ENCODE peak calls at places on chromosomes 7 and 10, in nine cellular contexts. J is NCI-H446 treated with DMSO at 0.1 percent for 48 hours, K is iPS DF 6.9, Y is HEK293T, H is psoas muscle, D is GM04504, G is substantia nigra, B is non-pigmented ciliary epithelial cell, Z is activated T-cell treated with anti-CD3 and anti-CD28 coated beads for 1 hour. Q is an unnamed sample.

GRCh38 chr7:98788921-98789320 is 80.9 kb downstream of the TMEM130 start:
- DNase-seq in Y (no peak), J (no peak), K (no peak), G (no peak), Z (no peak), H (no peak), B (no peak), D (peak; percentile 18), Q (no peak)

GRCh38 chr10:42976353-42977031 is 100.4 kb upstream of the RET start:
- DNase-seq in Y (no peak), Z (no peak), J (no peak), H (peak; percentile 19), K (no peak), G (no peak), B (no peak), D (no peak), Q (no peak)

GRCh38 chr10:49414496-49414895 is 18.6 kb upstream of the DRGX start:
- DNase-seq in B (no peak), K (no peak), Z (no peak), G (no peak), H (no peak), J (no peak), D (no peak), Y (no peak), Q (no peak)

GRCh38 chr7:26964409-26964808 is 100.0 kb upstream of the SKAP2 start:
- DNase-seq in Y (no peak), J (no peak), D (no peak), K (no peak), G (no peak), Z (no peak), H (no peak), B (no peak), Q (no peak)

GRCh38 chr10:7291487-7292113 is 119.2 kb downstream of the SFMBT2 start:
- DNase-seq in G (no peak), D (no peak), H (no peak), J (no peak), B (no peak), Z (no peak), Y (no peak), K (no peak), Q (no peak)

GRCh38 chr10:121137533-121137932 is 286.4 kb downstream of the WDR11 start:
- DNase-seq in J (no peak), Y (no peak), H (no peak), B (no peak), G (no peak), D (no peak), Z (no peak), K (no peak), Q (no peak)

GRCh38 chr10:49103761-49104160 is 11.6 kb downstream of the VSTM4 start:
- DNase-seq in Z (no peak), Y (no peak), H (no peak), G (no peak), B (no peak), K (no peak), J (no peak), D (no peak), Q (no peak)

GRCh38 chr7:2982831-2983230 is 60.8 kb downstream of the CARD11 start:
- DNase-seq in B (no peak), D (no peak), H (no peak), Y (no peak), Z (peak; percentile 42), K (no peak), G (no peak), J (no peak), Q (peak; percentile 69)

GRCh38 chr7:14380881-14381280 is 391.4 kb upstream of the ETV1 start:
- DNase-seq in K (no peak), Z (no peak), J (no peak), B (no peak), H (no peak), D (no peak), G (no peak), Y (no peak), Q (no peak)

GRCh38 chr7:100488333-100489095 is 4.8 kb downstream of the NYAP1 start:
- DNase-seq in B (no peak), Y (no peak), K (no peak), H (no peak), Z (no peak), G (no peak), J (no peak), D (no peak), Q (no peak)

GRCh38 chr7:46446151-46446550 is 525.1 kb upstream of the IGFBP3 start:
- DNase-seq in Z (no peak), D (no peak), Y (no peak), K (no peak), G (no peak), H (no peak), B (no peak), J (no peak), Q (no peak)

GRCh38 chr10:11993834-11994468 is 48.7 kb downstream of the UPF2 start:
- DNase-seq in Z (no peak), Y (no peak), K (no peak), D (no peak), B (no peak), H (no peak), J (no peak), G (no peak), Q (no peak)